ENCODE peak calls at places on chromosomes 1 and 21, in four cellular contexts. M, Q, N and J are unnamed samples.

GRCh38 chr1:7549277-7549676 is 221.8 kb upstream of the VAMP3 start:
- DNase-seq in Q (no peak), N (no peak), M (peak), J (peak)

GRCh38 chr1:156387899-156388813 is 19.1 kb downstream of the RHBG start:
- DNase-seq in Q (no peak), N (no peak), M (no peak), J (no peak)

GRCh38 chr21:44724926-44725325 is 13.6 kb upstream of the TSPEAR start:
- DNase-seq in N (no peak), Q (no peak), M (no peak), J (no peak)

GRCh38 chr21:31235671-31236450 is 108.2 kb downstream of the TIAM1 start:
- DNase-seq in Q (no peak), N (no peak), M (peak), J (no peak)

GRCh38 chr1:203186446-203187305 is at the start of gene CHI3L1:
- DNase-seq in Q (no peak), M (no peak), N (no peak), J (peak)

GRCh38 chr1:92087542-92087941 is 7.4 kb downstream of the BTBD8 start:
- DNase-seq in N (no peak), Q (no peak), M (peak), J (no peak)

GRCh38 chr1:26165126-26165892 is 3.5 kb downstream of the C1orf232 start:
- DNase-seq in Q (no peak), N (no peak), M (no peak), J (peak)

GRCh38 chr1:20349561-20349960 is 58.9 kb downstream of the VWA5B1 start:
- DNase-seq in N (no peak), Q (no peak), M (no peak), J (no peak)

GRCh38 chr1:57831624-57832023 is 407.8 kb upstream of the DAB1 start:
- DNase-seq in M (no peak), Q (no peak), N (no peak), J (peak)

GRCh38 chr1:93611656-93612055 is 70.0 kb downstream of the BCAR3 start:
- DNase-seq in M (no peak), N (no peak), Q (no peak), J (no peak)

GRCh38 chr1:12255918-12256317 is 26.1 kb downstream of the VPS13D start:
- DNase-seq in N (no peak), M (no peak), Q (no peak), J (peak)

GRCh38 chr1:113405573-113405972 is 15.3 kb downstream of the MAGI3 start:
- DNase-seq in N (no peak), M (no peak), Q (no peak), J (no peak)

GRCh38 chr1:187948170-187948794 is 1119.5 kb downstream of the PLA2G4A start:
- DNase-seq in M (no peak), N (no peak), Q (no peak), J (no peak)

GRCh38 chr21:37367301-37367757 is 756 bp downstream of the DYRK1A start:
- DNase-seq in M (no peak), Q (no peak), N (no peak), J (no peak)

GRCh38 chr1:11862890-11863289 is 4.1 kb upstream of the NPPB start:
- DNase-seq in Q (no peak), M (no peak), N (no peak), J (no peak)

GRCh38 chr21:21165063-21165645 is 166.9 kb downstream of the NCAM2 start:
- DNase-seq in Q (no peak), N (peak), M (no peak), J (peak)